ENCODE peak calls at places on chromosomes 7 and 10, in eight cellular contexts. A is endothelial cell; W is NCI-H2081; D is transverse colon; M is GM04504; U is T-cell; C is RCC 7860; Z is stimulated activated naive CD8-positive, alpha-beta T cell treated with anti-CD3 and anti-CD28 coated beads, Interleukin-15, amount 100 ng/mL, for 72 hours. P is an unnamed sample.

GRCh38 chr10:85794553-85794952 is 572.0 kb downstream of the GRID1 start:
- DNase-seq in A (no peak), W (no peak), D (no peak), M (no peak), U (no peak), C (no peak), Z (no peak), P (no peak)

GRCh38 chr7:67738-68395 is 124.5 kb upstream of the FAM20C start:
- DNase-seq in A (no peak), W (no peak), D (no peak), M (no peak), U (no peak), C (no peak), Z (peak; percentile 13), P (no peak)

GRCh38 chr10:118621304-118621942 is 26.0 kb upstream of the PRLHR start:
- DNase-seq in A (no peak), W (no peak), D (no peak), M (no peak), U (no peak), C (no peak), Z (no peak), P (peak; percentile 13)

GRCh38 chr7:101586078-101586941 is 42.8 kb downstream of the MYL10 start:
- DNase-seq in A (no peak), W (peak; percentile 7), D (peak; percentile 64), M (peak; percentile 47), U (no peak), C (no peak), Z (no peak), P (no peak)

GRCh38 chr10:88080213-88080612 is 216.8 kb downstream of the PTEN start:
- DNase-seq in A (no peak), W (no peak), D (no peak), M (no peak), U (no peak), C (peak; percentile 79), Z (no peak), P (no peak)

GRCh38 chr10:132688580-132689420 is 97.1 kb downstream of the NKX6-2 start:
- DNase-seq in A (no peak), W (no peak), D (no peak), M (no peak), U (no peak), C (no peak), Z (no peak), P (no peak)

GRCh38 chr7:77327932-77328628 is 88.1 kb downstream of the GSAP start:
- DNase-seq in A (no peak), W (peak; percentile 38), D (no peak), M (no peak), U (peak; percentile 9), C (no peak), Z (peak; percentile 36), P (peak; percentile 11)

GRCh38 chr7:158449942-158450341 is 137.7 kb downstream of the PTPRN2 start:
- DNase-seq in A (no peak), W (no peak), D (no peak), M (no peak), U (no peak), C (no peak), Z (no peak), P (no peak)

GRCh38 chr10:22483132-22483531 is 137.8 kb downstream of the SPAG6 start:
- DNase-seq in A (no peak), W (no peak), D (no peak), M (no peak), U (no peak), C (no peak), Z (no peak), P (no peak)

GRCh38 chr7:94423116-94423515 is 28.4 kb downstream of the COL1A2 start:
- DNase-seq in A (no peak), W (no peak), D (no peak), M (peak; percentile 17), U (no peak), C (no peak), Z (no peak), P (no peak)

GRCh38 chr10:101351017-101351416 is 2.9 kb upstream of the BTRC start:
- DNase-seq in A (no peak), W (no peak), D (no peak), M (no peak), U (no peak), C (no peak), Z (no peak), P (no peak)

GRCh38 chr7:152872745-152873118 is 113.2 kb downstream of the ACTR3B start:
- DNase-seq in A (no peak), W (no peak), D (no peak), M (no peak), U (no peak), C (no peak), Z (no peak), P (no peak)

GRCh38 chr10:13920031-13920430 is 333.3 kb downstream of the PRPF18 start:
- DNase-seq in A (no peak), W (no peak), D (no peak), M (no peak), U (no peak), C (no peak), Z (no peak), P (no peak)

GRCh38 chr7:130553398-130554029 is 61.6 kb downstream of the MEST start:
- DNase-seq in A (no peak), W (no peak), D (no peak), M (no peak), U (no peak), C (no peak), Z (no peak), P (no peak)

GRCh38 chr7:22447008-22447407 is 53.0 kb downstream of the STEAP1B start:
- DNase-seq in A (no peak), W (no peak), D (no peak), M (no peak), U (no peak), C (no peak), Z (no peak), P (no peak)

GRCh38 chr10:70925377-70926214 is 37.2 kb upstream of the PCBD1 start:
- DNase-seq in A (peak; percentile 73), W (no peak), D (peak; percentile 41), M (no peak), U (peak; percentile 42), C (peak; percentile 6), Z (peak; percentile 57), P (no peak)

GRCh38 chr10:2936816-2937215 is 130.5 kb upstream of the PFKP start:
- DNase-seq in A (no peak), W (no peak), D (no peak), M (no peak), U (no peak), C (no peak), Z (no peak), P (no peak)

GRCh38 chr10:46096909-46097575 is 51.0 kb upstream of the MSMB start:
- DNase-seq in A (no peak), W (no peak), D (no peak), M (no peak), U (no peak), C (no peak), Z (peak; percentile 23), P (no peak)

GRCh38 chr7:133912916-133913697 is 214.0 kb upstream of the LRGUK start:
- DNase-seq in A (no peak), W (peak; percentile 12), D (no peak), M (peak; percentile 11), U (no peak), C (peak; percentile 55), Z (no peak), P (no peak)

GRCh38 chr10:88293073-88293472 is 290.0 kb downstream of the RNLS start:
- DNase-seq in A (no peak), W (no peak), D (no peak), M (no peak), U (no peak), C (no peak), Z (no peak), P (no peak)

GRCh38 chr10:49281461-49281860 is 17.5 kb upstream of the C10orf71 start:
- DNase-seq in A (peak; percentile 53), W (no peak), D (no peak), M (no peak), U (no peak), C (no peak), Z (no peak), P (no peak)

GRCh38 chr7:65980478-65981250 is 1.3 kb downstream of the GUSB start:
- DNase-seq in A (no peak), W (no peak), D (peak; percentile 55), M (no peak), U (peak; percentile 59), C (peak; percentile 74), Z (peak; percentile 70), P (peak; percentile 64)

GRCh38 chr7:69982197-69982596 is 383.9 kb downstream of the AUTS2 start:
- DNase-seq in A (no peak), W (no peak), D (no peak), M (no peak), U (no peak), C (no peak), Z (no peak), P (no peak)

GRCh38 chr7:24922099-24922773 is 57.7 kb downstream of the OSBPL3 start:
- DNase-seq in A (no peak), W (no peak), D (no peak), M (no peak), U (no peak), C (no peak), Z (no peak), P (no peak)

GRCh38 chr7:108296911-108297310 is 159.3 kb downstream of the NRCAM start:
- DNase-seq in A (no peak), W (no peak), D (no peak), M (no peak), U (no peak), C (no peak), Z (no peak), P (no peak)

GRCh38 chr10:48683893-48684292 is 780 bp upstream of the WDFY4 start:
- DNase-seq in A (no peak), W (no peak), D (no peak), M (no peak), U (no peak), C (no peak), Z (no peak), P (no peak)

GRCh38 chr10:50624866-50625491 is 1.2 kb upstream of the SGMS1 start:
- DNase-seq in A (peak; percentile 66), W (peak; percentile 83), D (peak; percentile 70), M (no peak), U (peak; percentile 55), C (peak; percentile 72), Z (peak; percentile 75), P (peak; percentile 64)

GRCh38 chr7:40879941-40880558 is 745.2 kb downstream of the SUGCT start:
- DNase-seq in A (no peak), W (no peak), D (no peak), M (no peak), U (no peak), C (peak; percentile 50), Z (no peak), P (no peak)

GRCh38 chr7:2231992-2232765 is 566 bp downstream of the MAD1L1 start:
- DNase-seq in A (peak; percentile 21), W (no peak), D (no peak), M (no peak), U (peak; percentile 6), C (no peak), Z (peak; percentile 38), P (peak; percentile 20)

GRCh38 chr10:22245567-22245966 is 27.8 kb upstream of the EBLN1 start:
- DNase-seq in A (no peak), W (no peak), D (no peak), M (no peak), U (no peak), C (peak; percentile 39), Z (no peak), P (no peak)

GRCh38 chr7:94190599-94191061 is 186.5 kb upstream of the BET1 start:
- DNase-seq in A (no peak), W (no peak), D (no peak), M (peak; percentile 93), U (no peak), C (peak; percentile 95), Z (no peak), P (no peak)

GRCh38 chr10:61793760-61794713 is 107.5 kb upstream of the ARID5B start:
- DNase-seq in A (no peak), W (peak; percentile 9), D (no peak), M (no peak), U (no peak), C (no peak), Z (no peak), P (no peak)